ENCODE peak calls at places on chromosomes 13 and 19, in ten cellular contexts. C is naive thymus-derived CD4-positive, alpha-beta T cell; I is heart left ventricle; O is left lung; U is A549; B is right cardiac atrium; R is H1; X is brain microvascular endothelial cell; V is breast epithelium; M is cardiac muscle cell. H is an unnamed sample.

GRCh38 chr19:42067315-42067888 is 2.6 kb downstream of the GRIK5 start:
- DNase-seq in C (no peak), I (peak; percentile 23), O (no peak), U (no peak), B (no peak), R (no peak), X (no peak), V (no peak), M (no peak), H (no peak)

GRCh38 chr13:46947425-46948191 is 50.8 kb upstream of the HTR2A start:
- DNase-seq in C (no peak), I (no peak), O (no peak), U (no peak), B (no peak), R (no peak), X (no peak), V (no peak), M (no peak), H (no peak)

GRCh38 chr19:15679089-15679488 is 6.2 kb downstream of the CYP4F12 start:
- DNase-seq in C (no peak), I (no peak), O (no peak), U (no peak), B (no peak), R (no peak), X (no peak), V (no peak), M (no peak), H (no peak)

GRCh38 chr13:23681253-23681652 is 111.0 kb downstream of the TNFRSF19 start:
- DNase-seq in C (no peak), I (no peak), O (no peak), U (no peak), B (no peak), R (no peak), X (peak; percentile 56), V (no peak), M (no peak), H (no peak)

GRCh38 chr13:108495686-108496363 is 133.6 kb upstream of the MYO16 start:
- DNase-seq in C (no peak), I (no peak), O (no peak), U (no peak), B (no peak), R (peak; percentile 76), X (peak; percentile 5), V (no peak), M (peak; percentile 28), H (no peak)

GRCh38 chr19:33675501-33676124 is 53.9 kb downstream of the CHST8 start:
- DNase-seq in C (no peak), I (peak; percentile 19), O (no peak), U (no peak), B (no peak), R (no peak), X (no peak), V (no peak), M (no peak), H (no peak)

GRCh38 chr19:38516802-38517201 is 83.3 kb downstream of the RYR1 start:
- DNase-seq in C (no peak), I (peak; percentile 2), O (no peak), U (no peak), B (no peak), R (no peak), X (no peak), V (no peak), M (no peak), H (peak; percentile 40)

GRCh38 chr13:45368571-45368970 is 27.6 kb upstream of the TPT1 start:
- DNase-seq in C (no peak), I (no peak), O (no peak), U (no peak), B (no peak), R (no peak), X (no peak), V (no peak), M (no peak), H (no peak)

GRCh38 chr19:5631511-5632240 is 8.8 kb downstream of the SAFB start:
- DNase-seq in C (no peak), I (no peak), O (no peak), U (no peak), B (no peak), R (no peak), X (no peak), V (no peak), M (no peak), H (no peak)

GRCh38 chr13:91017031-91017668 is 330.3 kb upstream of the MIR17HG start:
- DNase-seq in C (no peak), I (no peak), O (no peak), U (peak; percentile 40), B (no peak), R (peak; percentile 74), X (peak; percentile 23), V (no peak), M (peak; percentile 50), H (no peak)

GRCh38 chr13:77916481-77916880 is 2.1 kb downstream of the EDNRB start:
- DNase-seq in C (no peak), I (no peak), O (no peak), U (no peak), B (no peak), R (no peak), X (no peak), V (no peak), M (no peak), H (no peak)

DNA sequence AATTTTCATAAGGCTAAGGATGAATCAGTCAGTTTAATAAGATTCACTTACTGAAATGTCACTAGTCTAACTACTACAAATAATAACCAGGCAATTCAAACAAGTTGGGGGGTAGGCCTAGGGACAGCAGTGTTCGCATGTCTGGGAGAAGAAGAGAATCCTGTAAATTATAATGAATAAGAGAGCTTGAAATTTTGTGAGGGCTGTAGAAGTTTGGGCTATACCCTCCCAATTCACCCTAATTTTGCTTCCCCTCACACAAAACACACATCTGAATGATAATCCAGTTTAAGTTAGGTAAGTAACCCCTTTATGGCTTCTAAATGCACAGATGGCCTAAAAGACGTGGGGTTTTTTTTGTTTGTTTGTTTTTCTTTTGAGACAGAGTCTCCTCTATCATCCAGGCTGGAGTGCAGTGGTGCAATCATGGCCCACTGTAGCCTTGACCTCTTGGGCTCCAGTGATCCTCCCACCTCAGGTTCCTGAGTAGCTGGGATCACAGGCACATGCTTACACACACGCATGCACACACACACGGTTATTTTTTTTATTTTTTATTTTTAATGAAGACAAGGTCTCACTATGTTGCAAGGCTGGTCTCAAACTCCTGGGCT is 69.9 kb downstream of the TBC1D4 start:
- DNase-seq in C (no peak), I (no peak), O (no peak), U (no peak), B (no peak), R (no peak), X (no peak), V (no peak), M (no peak), H (no peak)
- H3K27ac ChIP-seq in C (no peak overlapping the region), I (no peak overlapping the region), O (no peak overlapping the region), U (no peak overlapping the region), B (no peak overlapping the region), R (no peak overlapping the region), X (no peak overlapping the region), V (no peak overlapping the region), M (no peak overlapping the region), H (peak overlapping the region; percentile 80)

GRCh38 chr13:30412351-30412750 is 9.9 kb upstream of the UBE2L5 start:
- DNase-seq in C (no peak), I (no peak), O (no peak), U (no peak), B (no peak), R (no peak), X (no peak), V (no peak), M (no peak), H (no peak)
- H3K27ac ChIP-seq in C (no peak overlapping the region), I (no peak overlapping the region), O (no peak overlapping the region), U (no peak overlapping the region), B (no peak overlapping the region), R (no peak overlapping the region), X (no peak overlapping the region), V (no peak overlapping the region), M (no peak overlapping the region), H (no peak overlapping the region)

GRCh38 chr19:16873603-16874002 is 15.2 kb upstream of the F2RL3 start:
- DNase-seq in C (no peak), I (no peak), O (no peak), U (no peak), B (peak; percentile 16), R (no peak), X (no peak), V (no peak), M (no peak), H (no peak)
- H3K27ac ChIP-seq in C (peak overlapping the region; percentile 54), I (no peak overlapping the region), O (peak overlapping the region; percentile 8), U (no peak overlapping the region), B (no peak overlapping the region), R (no peak overlapping the region), X (no peak overlapping the region), V (no peak overlapping the region), M (no peak overlapping the region), H (no peak overlapping the region)

GRCh38 chr19:45866400-45867176 is 2.5 kb downstream of the FOXA3 start:
- DNase-seq in C (no peak), I (peak; percentile 36), O (no peak), U (no peak), B (no peak), R (no peak), X (no peak), V (no peak), M (no peak), H (no peak)
- H3K27ac ChIP-seq in C (no peak overlapping the region), I (no peak overlapping the region), O (no peak overlapping the region), U (peak overlapping the region; percentile 39), B (no peak overlapping the region), R (no peak overlapping the region), X (no peak overlapping the region), V (no peak overlapping the region), M (no peak overlapping the region), H (no peak overlapping the region)

GRCh38 chr19:47330466-47330869 is 1.5 kb upstream of the C5AR2 start:
- DNase-seq in C (no peak), I (no peak), O (no peak), U (no peak), B (no peak), R (no peak), X (peak; percentile 66), V (no peak), M (no peak), H (no peak)
- H3K27ac ChIP-seq in C (no peak overlapping the region), I (peak overlapping the region; percentile 60), O (peak overlapping the region; percentile 67), U (peak overlapping the region; percentile 49), B (peak overlapping the region; percentile 32), R (no peak overlapping the region), X (peak overlapping the region; percentile 69), V (no peak overlapping the region), M (no peak overlapping the region), H (no peak overlapping the region)

GRCh38 chr19:1825909-1826556 is 14.0 kb upstream of the ATP8B3 start:
- DNase-seq in C (peak; percentile 55), I (peak; percentile 87), O (peak; percentile 66), U (peak; percentile 88), B (peak; percentile 89), R (peak; percentile 97), X (peak; percentile 44), V (peak; percentile 79), M (peak; percentile 86), H (peak; percentile 53)
- H3K27ac ChIP-seq in C (no peak overlapping the region), I (no peak overlapping the region), O (no peak overlapping the region), U (peak overlapping the region; percentile 51), B (no peak overlapping the region), R (peak overlapping the region; percentile 34), X (no peak overlapping the region), V (no peak overlapping the region), M (no peak overlapping the region), H (no peak overlapping the region)